ENCODE peak calls at places on chromosomes 2 and 18, in six cellular contexts. I is KBM-7, K is GM23248, G is transverse colon, W is mucosa of gallbladder, N is A673. U is an unnamed sample.

GRCh38 chr2:135951071-135951583 is 34.3 kb downstream of the DARS1 start:
- DNase-seq in G (no peak), I (no peak), W (no peak), N (no peak), K (no peak), U (no peak)

GRCh38 chr2:161321944-161322343 is 13.7 kb downstream of the PSMD14 start:
- DNase-seq in N (peak), I (no peak), G (no peak), W (no peak), K (peak), U (no peak)

GRCh38 chr2:86011449-86011941 is 94.2 kb downstream of the POLR1A start:
- DNase-seq in G (peak), I (no peak), W (no peak), K (no peak), N (no peak), U (no peak)

GRCh38 chr18:49168970-49169619 is 218.3 kb upstream of the SMAD7 start:
- DNase-seq in G (peak), K (no peak), W (no peak), N (no peak), I (no peak), U (peak)

GRCh38 chr2:158501301-158501700 is 44.5 kb downstream of the PKP4 start:
- DNase-seq in K (no peak), N (no peak), I (no peak), W (no peak), G (no peak), U (no peak)

GRCh38 chr2:167929461-167929860 is 317.9 kb downstream of the STK39 start:
- DNase-seq in I (no peak), W (no peak), K (no peak), N (no peak), G (no peak), U (no peak)

GRCh38 chr2:46644690-46645385 is 165.5 kb downstream of the TMEM247 start:
- DNase-seq in I (no peak), N (no peak), G (no peak), W (no peak), K (no peak), U (no peak)

GRCh38 chr18:68839701-68840100 is 41.8 kb downstream of the CCDC102B start:
- DNase-seq in I (no peak), W (no peak), G (no peak), N (peak), K (peak), U (no peak)

GRCh38 chr2:193523662-193524061 is 1328.9 kb upstream of the TMEFF2 start:
- DNase-seq in N (no peak), W (no peak), K (no peak), G (no peak), I (no peak), U (no peak)

GRCh38 chr2:129008055-129008880 is 689.6 kb upstream of the HS6ST1 start:
- DNase-seq in N (no peak), I (no peak), K (no peak), W (peak), G (no peak), U (no peak)

GRCh38 chr2:112259509-112260294 is 4.9 kb upstream of the ZC3H8 start:
- DNase-seq in I (peak), N (peak), G (peak), K (peak), W (peak), U (peak)

GRCh38 chr2:59276033-59276432 is 1034.9 kb upstream of the FANCL start:
- DNase-seq in G (no peak), N (peak), W (no peak), I (peak), K (no peak), U (no peak)

GRCh38 chr2:150127995-150128394 is 359.5 kb downstream of the RND3 start:
- DNase-seq in W (no peak), K (peak), N (no peak), I (no peak), G (no peak), U (no peak)

GRCh38 chr2:227406177-227407031 is 18.7 kb upstream of the SCYGR1 start:
- DNase-seq in G (peak), W (peak), I (peak), N (peak), K (peak), U (no peak)

U was measured in stimulated activated naive CD8-positive, alpha-beta T cell treated with anti-CD3 and anti-CD28 coated beads, Interleukin-15, amount 100 ng/mL, for 72 hours.